ENCODE peak calls at places on chromosomes 6 and 20, in five cellular contexts. D is PC-9; I is right cardiac atrium; Q is CD8-positive, alpha-beta memory T cell; S is pancreas. U is an unnamed sample.

GRCh38 chr20:44208165-44208564 is 2.4 kb downstream of the OSER1 start:
- DNase-seq in D (no peak), I (no peak), Q (no peak), S (no peak), U (no peak)

GRCh38 chr20:25275813-25276532 is 28.1 kb downstream of the PYGB start:
- DNase-seq in D (no peak), I (peak), Q (peak), S (peak), U (no peak)

GRCh38 chr6:166903027-166903426 is 53.3 kb downstream of the RNASET2 start:
- DNase-seq in D (no peak), I (no peak), Q (no peak), S (no peak), U (no peak)

GRCh38 chr20:23152308-23152892 is 66.3 kb upstream of the CD93 start:
- DNase-seq in D (no peak), I (peak), Q (no peak), S (no peak), U (no peak)

GRCh38 chr6:49052901-49053300 is 410.2 kb downstream of the MMUT start:
- DNase-seq in D (no peak), I (no peak), Q (no peak), S (no peak), U (no peak)

GRCh38 chr6:13177617-13178506 is 150.5 kb downstream of the TBC1D7 start:
- DNase-seq in D (no peak), I (no peak), Q (no peak), S (no peak), U (no peak)

GRCh38 chr20:21096321-21097043 is 9.7 kb downstream of the LINC00237 start:
- DNase-seq in D (peak), I (no peak), Q (no peak), S (no peak), U (no peak)

GRCh38 chr20:17863577-17864292 is 104.9 kb downstream of the SNX5 start:
- DNase-seq in D (no peak), I (peak), Q (no peak), S (peak), U (no peak)

GRCh38 chr20:50470249-50470858 is 39.8 kb upstream of the PTPN1 start:
- DNase-seq in D (no peak), I (no peak), Q (no peak), S (no peak), U (no peak)

GRCh38 chr20:32235331-32236047 is 27.8 kb downstream of the POFUT1 start:
- DNase-seq in D (no peak), I (no peak), Q (no peak), S (peak), U (no peak)

GRCh38 chr6:106511274-106512047 is 117.8 kb downstream of the RTN4IP1 start:
- DNase-seq in D (peak), I (peak), Q (peak), S (peak), U (no peak)
- H3K27ac ChIP-seq in D (peak), I (no peak), Q (peak), S (peak), U (peak)

DNA sequence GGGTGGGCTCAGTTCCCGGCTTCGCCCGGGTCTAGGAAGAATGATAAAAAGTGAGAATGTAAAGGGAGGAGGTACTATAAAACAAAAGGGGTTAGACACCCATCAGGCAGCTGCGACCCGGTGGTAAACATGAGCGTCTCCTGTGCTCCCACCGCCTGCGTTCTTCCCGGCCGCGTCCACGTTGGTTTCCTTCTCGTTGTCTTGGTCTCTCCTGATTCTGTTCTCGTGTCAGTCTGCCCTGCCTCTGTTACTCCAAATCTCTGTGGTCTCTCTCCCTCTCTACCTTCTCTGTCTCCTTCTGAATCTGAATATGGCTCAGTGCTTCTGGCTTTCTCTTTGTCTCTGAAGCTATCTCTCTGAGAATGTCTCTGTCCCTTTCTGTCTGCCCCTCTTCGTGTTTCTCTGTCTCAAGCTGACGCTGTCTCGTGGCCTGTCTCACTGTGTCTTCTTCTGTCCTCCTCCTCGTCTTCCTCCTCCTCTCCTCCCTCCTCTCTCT is 41.6 kb upstream of the FOXP4 start:
- DNase-seq in D (no peak), I (no peak), Q (no peak), S (no peak), U (no peak)
- H3K27ac ChIP-seq in D (no peak), I (peak), Q (no peak), S (no peak), U (no peak)

GRCh38 chr6:52361945-52362442 is at the start of gene PAQR8:
- DNase-seq in D (peak), I (peak), Q (peak), S (peak), U (no peak)
- H3K27ac ChIP-seq in D (no peak), I (peak), Q (peak), S (no peak), U (no peak)

GRCh38 chr20:57701651-57702050 is 8.2 kb downstream of the PMEPA1 start:
- DNase-seq in D (no peak), I (no peak), Q (no peak), S (no peak), U (no peak)
- H3K27ac ChIP-seq in D (peak), I (no peak), Q (no peak), S (no peak), U (peak)

U was measured in epithelial cell of prostate.